ENCODE peak calls at places on chromosomes 13 and 19, in five cellular contexts. U is aorta, X is thoracic aorta, L is GM23248, D is H1. N is an unnamed sample.

GRCh38 chr19:52566588-52566987 is 3.5 kb upstream of the ZNF701 start:
- DNase-seq in U (no peak), X (no peak), L (peak; percentile 55), D (no peak), N (peak; percentile 20)

GRCh38 chr13:43304945-43305344 is 281.6 kb downstream of the DNAJC15 start:
- DNase-seq in U (no peak), X (no peak), L (no peak), D (no peak), N (no peak)

GRCh38 chr19:18725755-18726416 is 42.4 kb downstream of the CRTC1 start:
- DNase-seq in U (no peak), X (no peak), L (no peak), D (no peak), N (no peak)

GRCh38 chr19:8221161-8221560 is 12.0 kb downstream of the CERS4 start:
- DNase-seq in U (no peak), X (no peak), L (no peak), D (no peak), N (no peak)

GRCh38 chr13:113840541-113841354 is 23.1 kb downstream of the GAS6 start:
- DNase-seq in U (no peak), X (no peak), L (no peak), D (no peak), N (no peak)

GRCh38 chr19:645912-646797 is 6.5 kb downstream of the FGF22 start:
- DNase-seq in U (peak; percentile 75), X (no peak), L (no peak), D (no peak), N (no peak)

GRCh38 chr13:44574466-44574855 is 1.7 kb downstream of the TSC22D1 start:
- DNase-seq in U (no peak), X (no peak), L (peak; percentile 51), D (no peak), N (no peak)

GRCh38 chr13:41835871-41836270 is 125.0 kb downstream of the VWA8 start:
- DNase-seq in U (no peak), X (no peak), L (peak; percentile 86), D (no peak), N (no peak)

GRCh38 chr19:6232567-6232966 is 47.2 kb downstream of the MLLT1 start:
- DNase-seq in U (peak; percentile 39), X (no peak), L (peak; percentile 94), D (no peak), N (peak; percentile 82)

GRCh38 chr19:35025969-35026368 is 4.3 kb upstream of the SCN1B start:
- DNase-seq in U (no peak), X (no peak), L (no peak), D (no peak), N (no peak)

GRCh38 chr19:18781885-18782527 is 9.1 kb downstream of the COMP start:
- DNase-seq in U (no peak), X (no peak), L (no peak), D (no peak), N (no peak)

GRCh38 chr13:94999871-95000270 is 287.5 kb upstream of the SOX21 start:
- DNase-seq in U (no peak), X (no peak), L (no peak), D (no peak), N (peak; percentile 43)

GRCh38 chr19:6204866-6205723 is 69.6 kb downstream of the ACSBG2 start:
- DNase-seq in U (peak; percentile 70), X (no peak), L (no peak), D (no peak), N (no peak)

GRCh38 chr13:76813874-76814273 is 72.3 kb downstream of the KCTD12 start:
- DNase-seq in U (no peak), X (no peak), L (no peak), D (no peak), N (no peak)

GRCh38 chr13:41544824-41545707 is 87.7 kb downstream of the RGCC start:
- DNase-seq in U (no peak), X (no peak), L (peak; percentile 61), D (no peak), N (no peak)

GRCh38 chr19:16330368-16330801 is 5.8 kb downstream of the KLF2 start:
- DNase-seq in U (peak; percentile 94), X (peak; percentile 77), L (peak; percentile 98), D (no peak), N (peak; percentile 87)

GRCh38 chr19:35247526-35248309 is 1.1 kb upstream of the LSR start:
- DNase-seq in U (peak; percentile 80), X (no peak), L (no peak), D (peak; percentile 91), N (no peak)

GRCh38 chr13:100381595-100382224 is 206.9 kb downstream of the GGACT start:
- DNase-seq in U (no peak), X (no peak), L (no peak), D (peak; percentile 52), N (no peak)

GRCh38 chr13:40191186-40191980 is 475.1 kb downstream of the FOXO1 start:
- DNase-seq in U (no peak), X (no peak), L (peak; percentile 40), D (no peak), N (peak; percentile 60)

GRCh38 chr13:42969558-42970172 is 22.4 kb downstream of the EPSTI1 start:
- DNase-seq in U (peak; percentile 93), X (peak; percentile 38), L (peak; percentile 78), D (peak; percentile 93), N (peak; percentile 76)

GRCh38 chr13:28048768-28049167 is 51.6 kb downstream of the FLT3 start:
- DNase-seq in U (no peak), X (no peak), L (no peak), D (no peak), N (no peak)

GRCh38 chr13:20713751-20714150 is 10.3 kb downstream of the IL17D start:
- DNase-seq in U (peak; percentile 85), X (no peak), L (peak; percentile 87), D (no peak), N (peak; percentile 43)

GRCh38 chr13:112619730-112620639 is 32.0 kb upstream of the TUBGCP3 start:
- DNase-seq in U (no peak), X (no peak), L (no peak), D (peak; percentile 63), N (peak; percentile 24)

GRCh38 chr13:32429406-32429909 is 1.5 kb upstream of the N4BP2L1 start:
- DNase-seq in U (no peak), X (no peak), L (no peak), D (no peak), N (no peak)

DNA sequence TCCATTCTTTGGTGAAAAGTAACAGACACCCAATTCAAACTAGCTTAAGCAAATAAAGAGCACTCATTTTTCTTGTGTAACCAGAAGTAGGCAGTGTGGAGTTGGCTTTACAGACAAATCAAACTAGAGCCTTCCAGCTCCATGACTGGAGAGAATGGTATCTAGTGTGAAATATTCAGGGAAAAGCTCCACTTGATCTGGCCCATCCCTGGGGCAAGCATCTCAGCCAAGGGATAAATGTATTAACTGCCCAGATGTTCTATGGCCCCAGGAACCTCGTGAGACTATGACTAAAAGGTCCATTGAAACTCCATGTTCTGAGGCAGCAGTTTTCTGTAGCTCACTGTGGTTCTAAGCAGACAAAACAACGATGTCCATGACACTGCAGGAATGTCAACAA is 49.9 kb downstream of the TBC1D4 start:
- DNase-seq in U (no peak), X (no peak), L (peak; percentile 33), D (no peak), N (no peak)
- H3K4me3 ChIP-seq in U (no peak overlapping the region), X (no peak overlapping the region), L (no peak overlapping the region), D (no peak overlapping the region), N (no peak overlapping the region)

DNA sequence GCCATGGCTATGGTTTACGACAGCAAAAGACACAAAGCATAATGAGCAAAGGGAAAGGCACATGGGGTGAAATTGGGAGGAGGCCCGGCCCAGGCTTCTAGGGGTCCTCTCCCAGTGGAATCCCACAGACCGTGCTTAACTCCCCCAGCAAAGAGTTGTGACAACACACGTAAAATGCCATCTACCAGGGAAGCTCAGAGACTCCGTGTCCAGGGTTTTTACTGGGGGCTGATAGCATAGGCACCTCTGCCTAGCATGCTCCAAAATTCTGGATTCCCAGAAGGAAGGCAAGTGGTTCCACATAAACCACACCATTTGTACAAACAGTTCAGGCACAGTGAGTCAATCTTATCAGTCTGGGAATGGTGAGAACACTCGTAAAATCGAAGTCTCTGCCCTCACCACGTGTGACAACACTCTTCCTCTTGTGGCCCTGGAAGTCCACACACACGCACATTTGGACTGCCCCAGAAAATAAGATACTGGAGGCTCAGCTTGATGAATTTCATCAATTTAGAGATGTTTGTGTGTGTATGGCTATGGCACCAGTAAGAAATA is 34.9 kb downstream of the RHPN2 start:
- DNase-seq in U (no peak), X (no peak), L (no peak), D (no peak), N (no peak)
- H3K4me3 ChIP-seq in U (no peak overlapping the region), X (no peak overlapping the region), L (no peak overlapping the region), D (no peak overlapping the region), N (no peak overlapping the region)

DNA sequence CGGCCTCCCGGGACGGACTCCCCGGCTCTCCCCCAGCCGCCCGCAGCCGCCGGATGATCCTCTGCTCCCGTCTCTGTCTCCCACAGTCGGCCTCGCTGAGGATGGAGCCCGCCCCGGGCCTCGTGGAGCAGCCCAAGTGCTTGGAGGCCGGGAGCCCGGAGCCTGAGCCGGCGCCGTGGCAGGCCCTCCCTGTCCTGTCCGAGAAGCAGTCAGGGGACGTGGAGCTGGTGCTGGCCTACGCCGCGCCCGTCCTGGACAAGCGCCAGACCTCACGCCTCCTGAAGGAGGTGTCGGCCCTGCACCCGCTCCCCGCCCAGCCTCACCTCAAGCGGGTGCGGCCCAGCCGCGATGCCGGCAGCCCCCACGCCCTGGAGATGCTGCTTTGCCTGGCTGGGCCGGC is 6.8 kb downstream of the ADAT3 start:
- DNase-seq in U (no peak), X (no peak), L (no peak), D (no peak), N (no peak)
- H3K4me3 ChIP-seq in U (no peak overlapping the region), X (no peak overlapping the region), L (no peak overlapping the region), D (no peak overlapping the region), N (no peak overlapping the region)

GRCh38 chr19:55287361-55288079 is 3.7 kb downstream of the BRSK1 start:
- DNase-seq in U (no peak), X (no peak), L (no peak), D (no peak), N (no peak)

GRCh38 chr19:55279773-55280643 is at the start of gene HSPBP1:
- DNase-seq in U (peak; percentile 96), X (peak; percentile 68), L (peak; percentile 95), D (peak; percentile 99), N (peak; percentile 95)

GRCh38 chr19:55285225-55285890 is 1.6 kb downstream of the BRSK1 start:
- DNase-seq in U (no peak), X (no peak), L (peak; percentile 36), D (no peak), N (no peak)

GRCh38 chr19:55284405-55285058 is 735 bp downstream of the BRSK1 start:
- DNase-seq in U (no peak), X (no peak), L (no peak), D (peak; percentile 60), N (no peak)

GRCh38 chr19:55283548-55284393 is at the start of gene BRSK1:
- DNase-seq in U (peak; percentile 87), X (no peak), L (peak; percentile 76), D (peak; percentile 86), N (peak; percentile 60)
- H3K4me3 ChIP-seq in U (peak within 1 kb of the TSS; percentile 88), X (peak within 1 kb of the TSS; percentile 80), L (peak within 1 kb of the TSS; percentile 68), D (peak within 1 kb of the TSS; percentile 35), N (peak within 1 kb of the TSS; percentile 51)

N was measured in fibroblast of pulmonary artery.